ENCODE peak calls at places on chromosome 1, in ten cellular contexts. N is left ventricle myocardium inferior; F is nephron progenitor cell; I is AG09319; X is mesothelial cell of epicardium; R is CD4-positive, alpha-beta T cell; Q is lower lobe of right lung; M is neural crest cell; P is WERI-Rb-1; L is ovary. C is an unnamed sample.

GRCh38 chr1:2494323-2494693 is 18.2 kb downstream of the PLCH2 start:
- DNase-seq in N (no peak), F (no peak), I (no peak), X (no peak), R (no peak), Q (no peak), M (no peak), P (no peak), L (no peak), C (no peak)

GRCh38 chr1:206911064-206911663 is 10.6 kb downstream of the FCMR start:
- DNase-seq in N (no peak), F (peak), I (no peak), X (no peak), R (no peak), Q (no peak), M (no peak), P (peak), L (no peak), C (peak)

GRCh38 chr1:231630558-231631205 is 4.1 kb downstream of the DISC1 start:
- DNase-seq in N (no peak), F (no peak), I (no peak), X (no peak), R (no peak), Q (no peak), M (no peak), P (no peak), L (no peak), C (no peak)

GRCh38 chr1:60923287-60924110 is 158.9 kb upstream of the NFIA start:
- DNase-seq in N (no peak), F (no peak), I (no peak), X (no peak), R (no peak), Q (no peak), M (no peak), P (no peak), L (no peak), C (no peak)

GRCh38 chr1:3775498-3776230 is 3.1 kb downstream of the SMIM1 start:
- DNase-seq in N (peak), F (peak), I (peak), X (no peak), R (peak), Q (peak), M (peak), P (peak), L (peak), C (peak)

GRCh38 chr1:89149229-89149628 is 23.3 kb upstream of the GBP2 start:
- DNase-seq in N (peak), F (peak), I (no peak), X (no peak), R (no peak), Q (no peak), M (no peak), P (peak), L (peak), C (peak)

GRCh38 chr1:200354243-200354642 is 55.6 kb downstream of the ZNF281 start:
- DNase-seq in N (no peak), F (no peak), I (no peak), X (no peak), R (no peak), Q (no peak), M (no peak), P (no peak), L (no peak), C (no peak)

GRCh38 chr1:117433943-117434342 is 66.7 kb downstream of the MAN1A2 start:
- DNase-seq in N (no peak), F (no peak), I (no peak), X (no peak), R (no peak), Q (no peak), M (no peak), P (no peak), L (no peak), C (no peak)

GRCh38 chr1:3976821-3977220 is 76.7 kb upstream of the C1orf174 start:
- DNase-seq in N (no peak), F (no peak), I (no peak), X (no peak), R (no peak), Q (no peak), M (no peak), P (no peak), L (no peak), C (no peak)

GRCh38 chr1:243842978-243843490 is 7.0 kb downstream of the AKT3 start:
- DNase-seq in N (no peak), F (no peak), I (peak), X (no peak), R (no peak), Q (no peak), M (no peak), P (no peak), L (no peak), C (no peak)

GRCh38 chr1:224450164-224450955 is 15.8 kb upstream of the WDR26 start:
- DNase-seq in N (no peak), F (no peak), I (no peak), X (no peak), R (no peak), Q (no peak), M (no peak), P (no peak), L (no peak), C (no peak)
- TF ChIP-seq CTCF in N (no peak), F (no peak), I (no peak), X (no peak), R (no peak), Q (no peak), M (no peak), P (no peak), L (no peak), C (no peak)

DNA sequence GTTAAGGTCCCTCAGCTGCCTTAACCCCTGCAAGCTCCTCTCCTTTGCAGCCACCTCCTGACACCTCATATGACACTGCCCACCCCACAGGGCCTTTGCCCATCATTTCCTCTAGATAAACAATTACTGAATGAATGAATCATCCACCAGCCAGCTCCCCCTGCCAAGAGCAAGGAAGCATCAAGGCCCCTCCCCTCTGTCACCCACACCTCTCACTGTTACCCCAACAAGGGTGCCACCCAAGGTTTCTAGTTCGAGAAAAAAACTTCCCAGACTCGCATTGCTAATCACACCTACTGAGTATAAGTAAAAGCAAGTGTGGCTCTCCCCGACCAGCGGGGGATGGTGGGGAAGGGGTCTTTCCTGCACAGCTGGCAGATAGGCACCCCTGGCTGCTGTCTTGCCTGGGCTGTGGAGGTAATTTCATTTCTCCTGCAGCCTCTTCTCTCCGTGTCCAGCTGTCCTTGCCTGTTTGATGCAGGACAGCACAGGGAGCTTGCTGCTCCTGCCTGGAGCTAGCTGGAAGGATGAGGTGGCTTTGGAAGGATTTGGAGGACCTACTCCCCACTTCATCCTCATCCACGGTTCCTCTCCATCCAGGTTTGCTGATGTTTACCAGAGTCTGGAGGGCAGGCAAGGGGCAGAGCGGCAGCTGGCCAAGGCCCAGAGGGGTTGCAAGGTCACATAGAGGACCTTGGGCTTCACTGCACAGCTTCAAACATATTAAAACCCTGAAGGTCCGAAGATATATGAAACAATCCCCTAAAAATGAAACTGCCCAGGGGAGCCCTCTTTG is 33.1 kb upstream of the LBR start:
- DNase-seq in N (no peak), F (no peak), I (no peak), X (no peak), R (no peak), Q (no peak), M (no peak), P (no peak), L (no peak), C (no peak)
- TF ChIP-seq CTCF in N (no peak), F (no peak), I (no peak), X (no peak), R (no peak), Q (no peak), M (no peak), P (no peak), L (no peak), C (no peak)

GRCh38 chr1:212228076-212228475 is 57.1 kb upstream of the PPP2R5A start:
- DNase-seq in N (no peak), F (no peak), I (no peak), X (no peak), R (no peak), Q (no peak), M (no peak), P (no peak), L (no peak), C (no peak)
- TF ChIP-seq CTCF in N (no peak), F (no peak), I (no peak), X (no peak), R (no peak), Q (no peak), M (no peak), P (no peak), L (no peak), C (no peak)

DNA sequence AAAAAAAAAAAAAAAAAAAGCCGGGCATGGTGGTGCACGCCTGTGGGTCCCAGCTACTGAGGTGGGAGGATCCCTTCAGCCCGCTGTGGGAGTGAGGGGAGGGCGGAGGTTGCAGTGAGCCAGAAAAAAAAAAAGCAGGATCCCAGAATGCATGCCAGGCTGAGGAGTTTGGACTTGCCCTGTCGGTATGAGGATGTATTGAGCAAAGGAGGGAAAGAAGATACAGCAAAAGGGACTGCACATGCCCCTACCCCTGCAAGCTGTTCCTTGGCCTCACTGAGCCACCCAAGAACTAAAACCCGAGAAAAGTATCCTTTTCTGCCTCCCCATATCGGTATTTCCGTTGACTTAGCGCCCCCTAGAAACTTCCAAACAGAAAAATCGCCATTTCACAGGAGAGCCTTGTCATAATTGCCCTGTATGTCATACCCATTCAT is 1.3 kb upstream of the GPATCH4 start:
- DNase-seq in N (no peak), F (no peak), I (no peak), X (no peak), R (no peak), Q (no peak), M (no peak), P (no peak), L (no peak), C (no peak)
- TF ChIP-seq CTCF in N (peak), F (no peak), I (peak), X (no peak), R (peak), Q (peak), M (peak), P (peak), L (no peak), C (peak)

C was measured in endothelial cell.